ENCODE peak calls at places on chromosomes 7 and 10, in seven cellular contexts. P, R, C, S, D, M and A are unnamed samples.

GRCh38 chr10:109976657-109977056 is 31.1 kb upstream of the ADD3 start:
- DNase-seq in P (no peak), R (no peak), C (no peak), S (no peak), D (no peak), M (no peak), A (no peak)

GRCh38 chr7:99918959-99919813 is at the start of gene TRIM4:
- DNase-seq in P (peak; percentile 89), R (peak; percentile 91), C (peak; percentile 78), S (peak; percentile 68), D (peak; percentile 96), M (peak; percentile 92), A (peak; percentile 91)

GRCh38 chr7:39540320-39540719 is 25.9 kb upstream of the YAE1 start:
- DNase-seq in P (no peak), R (no peak), C (no peak), S (no peak), D (no peak), M (no peak), A (no peak)

GRCh38 chr7:154910977-154911376 is 91.9 kb downstream of the PAXIP1 start:
- DNase-seq in P (no peak), R (no peak), C (no peak), S (no peak), D (no peak), M (no peak), A (no peak)

GRCh38 chr7:50682079-50682478 is 100.6 kb downstream of the GRB10 start:
- DNase-seq in P (no peak), R (no peak), C (no peak), S (no peak), D (no peak), M (no peak), A (no peak)

GRCh38 chr7:158706273-158706704 is 1.7 kb upstream of the NCAPG2 start:
- DNase-seq in P (no peak), R (no peak), C (no peak), S (no peak), D (no peak), M (no peak), A (no peak)

GRCh38 chr10:101055416-101055815 is 6.4 kb upstream of the KAZALD1 start:
- DNase-seq in P (no peak), R (no peak), C (no peak), S (no peak), D (no peak), M (no peak), A (no peak)

GRCh38 chr7:50667338-50667737 is 102.1 kb upstream of the DDC start:
- DNase-seq in P (no peak), R (no peak), C (no peak), S (no peak), D (no peak), M (no peak), A (no peak)

GRCh38 chr7:132191418-132191817 is 384.9 kb downstream of the PLXNA4 start:
- DNase-seq in P (no peak), R (no peak), C (no peak), S (no peak), D (no peak), M (no peak), A (peak; percentile 14)

GRCh38 chr7:48718731-48719387 is 205.5 kb upstream of the CDC14C start:
- DNase-seq in P (no peak), R (no peak), C (no peak), S (no peak), D (no peak), M (no peak), A (no peak)

GRCh38 chr10:45373783-45374450 is at the start of gene ALOX5:
- DNase-seq in P (peak; percentile 33), R (no peak), C (no peak), S (peak; percentile 78), D (peak; percentile 77), M (peak; percentile 72), A (no peak)

GRCh38 chr10:125201108-125201524 is 40.8 kb upstream of the CTBP2 start:
- DNase-seq in P (no peak), R (peak; percentile 61), C (no peak), S (no peak), D (no peak), M (no peak), A (peak; percentile 67)

GRCh38 chr7:13981070-13981469 is 8.4 kb downstream of the ETV1 start:
- DNase-seq in P (no peak), R (peak; percentile 98), C (peak; percentile 73), S (no peak), D (no peak), M (peak; percentile 66), A (peak; percentile 98)

GRCh38 chr7:28621369-28621807 is 209.1 kb downstream of the CREB5 start:
- DNase-seq in P (no peak), R (no peak), C (no peak), S (no peak), D (no peak), M (no peak), A (no peak)

GRCh38 chr10:22631646-22632278 is 82.6 kb downstream of the PIP4K2A start:
- DNase-seq in P (no peak), R (peak; percentile 50), C (no peak), S (no peak), D (no peak), M (no peak), A (peak; percentile 55)

GRCh38 chr7:122528879-122529481 is 169.9 kb downstream of the RNF133 start:
- DNase-seq in P (no peak), R (peak; percentile 37), C (no peak), S (no peak), D (no peak), M (no peak), A (peak; percentile 14)

GRCh38 chr10:14571866-14572507 is 202.7 kb downstream of the FAM107B start:
- DNase-seq in P (peak; percentile 68), R (peak; percentile 59), C (no peak), S (no peak), D (peak; percentile 90), M (no peak), A (peak; percentile 58)

GRCh38 chr7:7770228-7770627 is 51.8 kb upstream of the RPA3 start:
- DNase-seq in P (no peak), R (peak; percentile 82), C (no peak), S (no peak), D (no peak), M (no peak), A (peak; percentile 63)

GRCh38 chr10:14185501-14186045 is 145.2 kb downstream of the FRMD4A start:
- DNase-seq in P (no peak), R (peak; percentile 90), C (peak; percentile 59), S (peak; percentile 64), D (no peak), M (no peak), A (peak; percentile 96)

GRCh38 chr7:90270431-90271178 is 25.6 kb downstream of the CFAP69 start:
- DNase-seq in P (no peak), R (no peak), C (no peak), S (no peak), D (no peak), M (no peak), A (no peak)

GRCh38 chr7:155951554-155952158 is 139.4 kb upstream of the SHH start:
- DNase-seq in P (no peak), R (peak; percentile 86), C (peak; percentile 91), S (no peak), D (no peak), M (no peak), A (peak; percentile 95)

GRCh38 chr7:55571534-55572377 is 546 bp downstream of the VOPP1 start:
- DNase-seq in P (peak; percentile 56), R (peak; percentile 22), C (peak; percentile 66), S (peak; percentile 79), D (no peak), M (peak; percentile 62), A (peak; percentile 35)

DNA sequence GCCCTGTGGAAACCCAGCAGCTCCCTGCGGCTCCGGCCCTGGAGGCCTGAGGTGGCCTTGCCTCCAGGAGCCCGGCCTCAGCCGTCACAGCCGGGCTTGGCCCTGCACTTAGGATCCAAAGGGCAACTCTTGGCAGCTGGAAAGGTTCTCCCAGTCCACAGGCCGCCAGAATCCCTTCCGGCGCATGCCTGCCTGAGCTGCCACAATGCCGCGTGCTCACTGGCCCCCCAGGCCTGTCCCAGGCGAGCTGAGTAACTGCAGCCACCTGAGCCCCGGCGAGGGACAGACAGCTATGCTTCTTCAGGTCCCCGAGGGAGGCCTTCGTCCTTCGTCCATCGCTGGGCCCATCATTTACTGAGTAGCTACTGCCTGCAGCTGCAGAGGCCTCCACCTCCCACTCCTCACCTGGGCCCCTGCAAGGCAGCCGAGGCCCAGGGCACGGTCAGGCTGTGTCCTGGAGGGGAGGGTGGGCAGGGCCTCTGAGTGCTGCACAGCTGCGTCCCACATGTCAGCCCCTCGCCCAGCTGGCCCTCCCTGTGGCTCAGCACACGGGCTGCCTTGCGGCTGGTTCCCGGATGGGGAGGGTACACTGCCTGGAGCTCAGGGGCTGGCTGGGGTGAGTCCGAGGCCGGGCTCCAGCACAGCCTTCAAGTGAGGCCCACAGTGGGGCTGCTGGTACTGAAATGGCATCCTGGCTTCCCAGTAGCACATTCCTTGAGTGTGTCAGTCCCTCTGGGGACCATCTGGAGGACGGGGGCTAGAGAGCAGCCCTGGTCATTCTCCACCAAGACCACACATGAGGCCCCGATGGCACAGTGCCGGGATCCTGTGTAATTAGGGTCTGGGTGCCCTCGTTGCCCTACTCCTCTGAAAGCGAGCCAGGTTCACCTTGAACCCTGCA is 172.5 kb downstream of the ELFN1 start:
- DNase-seq in P (no peak), R (peak; percentile 7), C (no peak), S (no peak), D (peak; percentile 57), M (no peak), A (no peak)
- H3K4me3 ChIP-seq in P (no peak overlapping the region), R (no peak overlapping the region), C (no peak overlapping the region), S (no peak overlapping the region), D (no peak overlapping the region), M (no peak overlapping the region), A (no peak overlapping the region)

GRCh38 chr7:44637788-44638594 is 31.6 kb downstream of the OGDH start:
- DNase-seq in P (peak; percentile 74), R (peak; percentile 89), C (peak; percentile 71), S (peak; percentile 23), D (peak; percentile 75), M (no peak), A (peak; percentile 93)

GRCh38 chr7:44636926-44637325 is 30.5 kb downstream of the OGDH start:
- DNase-seq in P (no peak), R (no peak), C (peak; percentile 25), S (no peak), D (no peak), M (no peak), A (no peak)

GRCh38 chr7:44636041-44636580 is 29.7 kb downstream of the OGDH start:
- DNase-seq in P (no peak), R (no peak), C (peak; percentile 19), S (no peak), D (no peak), M (no peak), A (no peak)

GRCh38 chr7:44639701-44640321 is 33.4 kb downstream of the OGDH start:
- DNase-seq in P (no peak), R (peak; percentile 91), C (peak; percentile 83), S (no peak), D (no peak), M (no peak), A (peak; percentile 91)

GRCh38 chr7:44638611-44639557 is 32.5 kb downstream of the OGDH start:
- DNase-seq in P (peak; percentile 74), R (peak; percentile 75), C (peak; percentile 92), S (peak; percentile 48), D (peak; percentile 81), M (peak; percentile 69), A (peak; percentile 61)
- H3K4me3 ChIP-seq in P (peak overlapping the region; percentile 9), R (no peak overlapping the region), C (no peak overlapping the region), S (no peak overlapping the region), D (no peak overlapping the region), M (no peak overlapping the region), A (peak overlapping the region; percentile 7)

GRCh38 chr7:151447901-151448260 is 7.9 kb upstream of the CRYGN start:
- DNase-seq in P (no peak), R (no peak), C (no peak), S (no peak), D (no peak), M (no peak), A (no peak)
- H3K4me3 ChIP-seq in P (peak overlapping the region; percentile 74), R (no peak overlapping the region), C (no peak overlapping the region), S (peak overlapping the region; percentile 20), D (peak overlapping the region; percentile 56), M (peak overlapping the region; percentile 58), A (peak overlapping the region; percentile 65)

GRCh38 chr10:34780818-34781380 is 34.2 kb downstream of the PARD3 start:
- DNase-seq in P (no peak), R (peak; percentile 63), C (no peak), S (no peak), D (peak; percentile 67), M (peak; percentile 70), A (peak; percentile 49)
- H3K4me3 ChIP-seq in P (no peak overlapping the region), R (no peak overlapping the region), C (peak overlapping the region; percentile 14), S (no peak overlapping the region), D (no peak overlapping the region), M (peak overlapping the region; percentile 10), A (peak overlapping the region; percentile 6)